ENCODE peak calls at places on chromosomes 12 and 14, in five cellular contexts. V is K562, F is HepG2, W is HCT116, D is SK-N-SH. T is an unnamed sample.

GRCh38 chr14:104795781-104796681 is 483 bp upstream of the AKT1 start:
- DNase-seq in V (no peak), W (no peak), F (peak; percentile 60), D (peak; percentile 94), T (no peak)

GRCh38 chr14:100894416-100894815 is 9.1 kb downstream of the RTL1 start:
- DNase-seq in D (no peak), W (no peak), F (no peak), V (no peak), T (no peak)

GRCh38 chr12:43848786-43849185 is 12.9 kb downstream of the TMEM117 start:
- DNase-seq in V (no peak), W (no peak), F (no peak), D (no peak), T (no peak)

GRCh38 chr12:126069549-126070165 is 1004.4 kb downstream of the AACS start:
- DNase-seq in V (peak; percentile 47), W (peak; percentile 45), F (peak; percentile 33), D (peak; percentile 20), T (no peak)

GRCh38 chr14:75875958-75876357 is 105.8 kb downstream of the TGFB3 start:
- DNase-seq in V (no peak), D (no peak), W (no peak), F (no peak), T (peak; percentile 80)

GRCh38 chr14:66541627-66542026 is 33.7 kb downstream of the GPHN start:
- DNase-seq in W (no peak), F (no peak), D (no peak), V (no peak), T (no peak)

GRCh38 chr12:130838951-130839769 is at the start of gene STX2:
- DNase-seq in D (peak; percentile 99), F (peak; percentile 80), V (peak; percentile 97), W (peak; percentile 54), T (peak; percentile 30)

GRCh38 chr12:33423706-33424105 is 15.9 kb downstream of the SYT10 start:
- DNase-seq in D (no peak), F (no peak), V (no peak), W (no peak), T (no peak)

GRCh38 chr12:97027482-97027881 is 120.4 kb downstream of the NEDD1 start:
- DNase-seq in D (no peak), V (no peak), F (no peak), W (no peak), T (no peak)

GRCh38 chr12:85963322-85963721 is 89.2 kb downstream of the NTS start:
- DNase-seq in V (no peak), F (no peak), D (no peak), W (no peak), T (no peak)

GRCh38 chr14:70921669-70922068 is 14.4 kb downstream of the PCNX1 start:
- DNase-seq in V (no peak), F (no peak), W (no peak), D (no peak), T (no peak)

GRCh38 chr14:75070383-75070782 is 942 bp downstream of the ZC2HC1C start:
- DNase-seq in V (peak; percentile 25), F (no peak), W (no peak), D (no peak), T (no peak)

GRCh38 chr12:123105427-123105826 is 45.5 kb downstream of the PITPNM2 start:
- DNase-seq in V (no peak), W (no peak), F (no peak), D (no peak), T (no peak)

GRCh38 chr12:62930546-62931425 is 4.2 kb downstream of the PPM1H start:
- DNase-seq in V (no peak), W (no peak), D (no peak), F (no peak), T (no peak)

GRCh38 chr12:2877959-2878732 is 1.1 kb downstream of the RHNO1 start:
- DNase-seq in W (no peak), V (no peak), D (no peak), F (no peak), T (no peak)

GRCh38 chr14:68816183-68816942 is 23.5 kb upstream of the ZFP36L1 start:
- DNase-seq in W (no peak), D (peak; percentile 98), V (peak; percentile 84), F (peak; percentile 63), T (no peak)

GRCh38 chr14:86462193-86462592 is 932.2 kb downstream of the FLRT2 start:
- DNase-seq in W (no peak), D (no peak), V (no peak), F (peak; percentile 40), T (no peak)

GRCh38 chr14:100471451-100472093 is 115.6 kb downstream of the BEGAIN start:
- DNase-seq in D (no peak), V (no peak), W (peak; percentile 68), F (no peak), T (no peak)

GRCh38 chr14:54650331-54651017 is 83.5 kb downstream of the SAMD4A start:
- DNase-seq in W (no peak), D (no peak), V (no peak), F (peak; percentile 78), T (no peak)

GRCh38 chr12:52029686-52030085 is 21.6 kb upstream of the NR4A1 start:
- DNase-seq in F (no peak), D (peak; percentile 68), V (no peak), W (no peak), T (no peak)

GRCh38 chr12:100987552-100988277 is 193.1 kb downstream of the ANO4 start:
- DNase-seq in V (peak; percentile 18), F (peak; percentile 20), D (peak; percentile 17), W (peak; percentile 19), T (peak; percentile 83)

GRCh38 chr14:31668348-31668747 is 107.1 kb downstream of the NUBPL start:
- DNase-seq in V (no peak), F (no peak), W (no peak), D (no peak), T (no peak)

GRCh38 chr12:56082967-56083366 is 3.0 kb downstream of the ERBB3 start:
- DNase-seq in W (no peak), D (no peak), V (no peak), F (peak; percentile 48), T (no peak)

GRCh38 chr14:100187247-100187833 is 27.9 kb upstream of the DEGS2 start:
- DNase-seq in V (no peak), W (no peak), D (no peak), F (no peak), T (no peak)

GRCh38 chr12:29158364-29158763 is 9.3 kb downstream of the FAR2 start:
- DNase-seq in V (no peak), D (no peak), F (no peak), W (no peak), T (no peak)

GRCh38 chr14:99349721-99350495 is 77.9 kb upstream of the BCL11B start:
- DNase-seq in W (no peak), F (no peak), V (no peak), D (no peak), T (no peak)

GRCh38 chr14:32352631-32353030 is 23.5 kb downstream of the AKAP6 start:
- DNase-seq in F (no peak), V (no peak), W (no peak), D (no peak), T (no peak)

GRCh38 chr14:59507063-59507751 is 22.9 kb downstream of the JKAMP start:
- DNase-seq in W (peak; percentile 42), D (peak; percentile 57), V (peak; percentile 55), F (peak; percentile 62), T (no peak)

GRCh38 chr12:1927051-1927680 is 8.7 kb upstream of the CACNA2D4 start:
- DNase-seq in F (no peak), W (no peak), V (no peak), D (peak; percentile 10), T (no peak)

GRCh38 chr12:55738113-55739024 is 4.6 kb upstream of the GDF11 start:
- DNase-seq in F (peak; percentile 72), W (peak; percentile 82), D (peak; percentile 78), V (peak; percentile 57), T (peak; percentile 77)

GRCh38 chr14:70707138-70708038 is 65.7 kb downstream of the TTC9 start:
- DNase-seq in F (peak; percentile 93), W (peak; percentile 27), D (no peak), V (no peak), T (peak; percentile 93)

GRCh38 chr12:107681836-107682820 is 3.5 kb upstream of the PWP1 start:
- DNase-seq in D (no peak), V (no peak), F (peak; percentile 92), W (no peak), T (no peak)

GRCh38 chr12:102413396-102413795 is 67.0 kb downstream of the IGF1 start:
- DNase-seq in D (no peak), V (no peak), F (no peak), W (no peak), T (no peak)

DNA sequence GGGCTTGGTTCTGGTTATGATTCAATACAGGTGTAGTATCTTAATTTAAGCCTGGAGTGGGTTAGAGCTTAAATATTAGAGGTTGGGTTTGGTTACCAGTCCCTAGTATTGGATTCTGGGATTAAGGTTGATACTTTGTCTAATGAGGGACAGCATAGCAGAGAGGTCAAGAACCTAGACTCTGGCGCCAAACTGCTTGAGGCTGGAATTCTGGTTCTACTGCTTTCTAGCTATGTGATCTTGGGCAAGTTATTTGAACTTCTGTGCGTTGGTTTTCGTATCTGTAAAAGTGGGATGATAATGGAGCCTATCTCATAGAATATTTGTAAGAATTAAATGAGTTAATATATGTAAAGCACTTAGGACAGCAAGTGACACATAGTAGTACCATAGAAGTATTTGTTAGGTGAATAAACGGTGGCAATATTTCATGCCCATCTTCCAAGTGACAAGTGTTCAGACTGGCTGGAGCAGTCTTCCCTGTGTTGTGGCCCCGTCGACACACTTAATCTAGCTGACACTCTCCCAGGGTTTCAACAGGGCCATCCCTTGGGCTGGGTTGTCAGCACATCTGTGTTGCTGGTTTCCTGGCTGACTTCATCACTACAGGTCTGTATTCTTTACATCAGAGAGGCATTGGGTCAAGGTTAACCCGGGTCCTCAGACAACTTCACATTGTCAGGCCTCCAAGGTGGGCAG is 3.0 kb downstream of the ENDOU start:
- DNase-seq in F (no peak), D (no peak), W (no peak), V (no peak), T (no peak)
- TF ChIP-seq ZBTB33 in F (no peak), D (no peak), W (no peak), V (no peak), T (no peak)

GRCh38 chr12:28051516-28052456 is 79.3 kb upstream of the PTHLH start:
- DNase-seq in W (no peak), V (no peak), D (no peak), F (no peak), T (no peak)
- TF ChIP-seq ZBTB33 in W (no peak), V (no peak), D (no peak), F (no peak), T (no peak)

DNA sequence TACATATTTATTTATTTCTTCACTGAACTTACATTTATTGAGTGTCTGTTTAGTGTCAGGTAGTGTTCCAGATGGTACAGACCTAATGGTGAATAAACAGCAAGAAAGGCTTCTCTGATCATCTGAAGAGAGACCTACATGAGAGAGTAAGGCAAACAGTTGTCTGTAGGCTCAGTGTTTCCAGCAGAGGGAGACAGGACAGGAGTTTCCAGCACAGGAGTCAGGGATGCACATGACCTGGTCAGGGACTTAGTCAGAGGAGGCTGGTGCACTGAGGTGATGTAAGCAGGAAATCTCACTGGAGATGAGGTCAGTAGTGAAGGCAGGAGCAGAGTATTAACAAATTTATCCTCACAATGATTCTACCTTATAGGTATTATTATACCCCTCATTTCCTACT is 233.2 kb downstream of the MDGA2 start:
- DNase-seq in W (peak; percentile 37), V (no peak), F (peak; percentile 35), D (no peak), T (no peak)
- TF ChIP-seq ZBTB33 in W (no peak), V (no peak), F (no peak), D (no peak), T (no peak)

DNA sequence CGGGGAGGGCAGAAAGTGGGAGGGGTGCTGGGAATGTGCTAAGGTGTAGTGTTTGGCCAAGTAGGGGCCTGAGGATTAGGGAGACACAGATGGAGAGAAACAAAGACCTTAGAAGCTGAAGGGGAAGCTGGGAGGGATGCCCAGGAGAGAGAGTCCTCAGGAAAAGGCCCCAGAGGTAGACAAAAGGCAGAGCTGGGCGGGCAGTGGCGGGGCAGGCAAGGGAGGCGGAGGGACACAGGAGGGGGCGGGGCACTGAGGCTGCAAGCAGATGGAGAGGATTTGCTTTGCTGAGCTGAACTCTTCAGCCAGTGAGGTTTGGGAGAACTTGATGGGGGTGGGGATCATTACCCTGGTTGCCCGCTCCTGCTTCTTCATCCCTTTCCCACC is 2.8 kb downstream of the PTMS start:
- DNase-seq in D (peak; percentile 81), W (no peak), V (no peak), F (no peak), T (no peak)
- TF ChIP-seq ZBTB33 in D (no peak), W (no peak), V (no peak), F (peak; percentile 40), T (no peak)